ENCODE peak calls at places on chromosomes 16 and 17, in eight cellular contexts. One of them, this sample, is unnamed.

GRCh38 chr16:81843243-81843582 is 64.1 kb downstream of the PLCG2 start:
- DNase-seq in endothelial cell of umbilical vein: no peak
- DNase-seq in breast epithelium: no peak
- DNase-seq in vagina: no peak
- DNase-seq in SK-N-SH: no peak
- DNase-seq in suprapubic skin: no peak
- DNase-seq in spleen: no peak
- DNase-seq in transverse colon: no peak
- DNase-seq in this sample: no peak

GRCh38 chr16:13335894-13336293 is 434.5 kb downstream of the SHISA9 start:
- DNase-seq in endothelial cell of umbilical vein: no peak
- DNase-seq in breast epithelium: no peak
- DNase-seq in spleen: no peak
- DNase-seq in vagina: no peak
- DNase-seq in SK-N-SH: no peak
- DNase-seq in suprapubic skin: no peak
- DNase-seq in transverse colon: no peak
- DNase-seq in this sample: no peak

GRCh38 chr17:44069974-44070454 is 521 bp upstream of the G6PC3 start:
- DNase-seq in breast epithelium: no peak
- DNase-seq in suprapubic skin: no peak
- DNase-seq in spleen: no peak
- DNase-seq in vagina: no peak
- DNase-seq in SK-N-SH: no peak
- DNase-seq in transverse colon: no peak
- DNase-seq in endothelial cell of umbilical vein: no peak
- DNase-seq in this sample: no peak

GRCh38 chr17:55735784-55736405 is 13.2 kb upstream of the TMEM100 start:
- DNase-seq in transverse colon: peak
- DNase-seq in vagina: no peak
- DNase-seq in breast epithelium: no peak
- DNase-seq in spleen: no peak
- DNase-seq in SK-N-SH: peak
- DNase-seq in endothelial cell of umbilical vein: peak
- DNase-seq in suprapubic skin: no peak
- DNase-seq in this sample: no peak

GRCh38 chr16:55282441-55282840 is 41.6 kb upstream of the IRX6 start:
- DNase-seq in suprapubic skin: no peak
- DNase-seq in transverse colon: no peak
- DNase-seq in endothelial cell of umbilical vein: no peak
- DNase-seq in SK-N-SH: no peak
- DNase-seq in spleen: no peak
- DNase-seq in vagina: no peak
- DNase-seq in breast epithelium: no peak
- DNase-seq in this sample: no peak

GRCh38 chr17:17941015-17941414 is 31.2 kb downstream of the TOM1L2 start:
- DNase-seq in endothelial cell of umbilical vein: no peak
- DNase-seq in transverse colon: no peak
- DNase-seq in suprapubic skin: no peak
- DNase-seq in breast epithelium: no peak
- DNase-seq in spleen: no peak
- DNase-seq in SK-N-SH: no peak
- DNase-seq in vagina: no peak
- DNase-seq in this sample: no peak

GRCh38 chr16:12126091-12126806 is 149.7 kb downstream of the SNX29 start:
- DNase-seq in breast epithelium: no peak
- DNase-seq in suprapubic skin: no peak
- DNase-seq in endothelial cell of umbilical vein: no peak
- DNase-seq in spleen: no peak
- DNase-seq in vagina: no peak
- DNase-seq in SK-N-SH: no peak
- DNase-seq in transverse colon: no peak
- DNase-seq in this sample: no peak

GRCh38 chr16:8644513-8645140 is 23.1 kb downstream of the METTL22 start:
- DNase-seq in transverse colon: no peak
- DNase-seq in SK-N-SH: no peak
- DNase-seq in spleen: peak
- DNase-seq in suprapubic skin: no peak
- DNase-seq in vagina: no peak
- DNase-seq in breast epithelium: no peak
- DNase-seq in endothelial cell of umbilical vein: no peak
- DNase-seq in this sample: no peak

GRCh38 chr16:54407596-54407995 is 121.0 kb upstream of the IRX3 start:
- DNase-seq in suprapubic skin: no peak
- DNase-seq in vagina: no peak
- DNase-seq in breast epithelium: no peak
- DNase-seq in spleen: no peak
- DNase-seq in SK-N-SH: no peak
- DNase-seq in transverse colon: no peak
- DNase-seq in endothelial cell of umbilical vein: no peak
- DNase-seq in this sample: no peak

GRCh38 chr16:1351582-1352362 is at the start of the genes GNPTG and TSR3:
- DNase-seq in endothelial cell of umbilical vein: peak
- DNase-seq in SK-N-SH: peak
- DNase-seq in vagina: no peak
- DNase-seq in suprapubic skin: peak
- DNase-seq in transverse colon: peak
- DNase-seq in breast epithelium: peak
- DNase-seq in spleen: peak
- DNase-seq in this sample: peak

GRCh38 chr17:53822764-53823163 is at the start of gene KIF2B:
- DNase-seq in transverse colon: no peak
- DNase-seq in suprapubic skin: no peak
- DNase-seq in breast epithelium: no peak
- DNase-seq in spleen: no peak
- DNase-seq in endothelial cell of umbilical vein: no peak
- DNase-seq in SK-N-SH: no peak
- DNase-seq in vagina: no peak
- DNase-seq in this sample: no peak

GRCh38 chr17:63358111-63358839 is 87.8 kb downstream of the CYB561 start:
- DNase-seq in breast epithelium: no peak
- DNase-seq in endothelial cell of umbilical vein: peak
- DNase-seq in vagina: no peak
- DNase-seq in suprapubic skin: no peak
- DNase-seq in spleen: no peak
- DNase-seq in SK-N-SH: peak
- DNase-seq in transverse colon: no peak
- DNase-seq in this sample: no peak

GRCh38 chr17:30273373-30273772 is 18.4 kb downstream of the BLMH start:
- DNase-seq in transverse colon: no peak
- DNase-seq in breast epithelium: no peak
- DNase-seq in spleen: no peak
- DNase-seq in endothelial cell of umbilical vein: no peak
- DNase-seq in SK-N-SH: no peak
- DNase-seq in vagina: no peak
- DNase-seq in suprapubic skin: no peak
- DNase-seq in this sample: no peak

GRCh38 chr17:30274887-30275286 is 16.9 kb downstream of the BLMH start:
- DNase-seq in breast epithelium: no peak
- DNase-seq in vagina: no peak
- DNase-seq in endothelial cell of umbilical vein: no peak
- DNase-seq in suprapubic skin: no peak
- DNase-seq in spleen: no peak
- DNase-seq in SK-N-SH: no peak
- DNase-seq in transverse colon: no peak
- DNase-seq in this sample: no peak

GRCh38 chr17:30275911-30276310 is 15.8 kb downstream of the BLMH start:
- DNase-seq in breast epithelium: no peak
- DNase-seq in suprapubic skin: no peak
- DNase-seq in spleen: no peak
- DNase-seq in SK-N-SH: no peak
- DNase-seq in transverse colon: no peak
- DNase-seq in endothelial cell of umbilical vein: no peak
- DNase-seq in vagina: no peak
- DNase-seq in this sample: no peak

GRCh38 chr17:30279156-30279555 is 12.6 kb downstream of the BLMH start:
- DNase-seq in vagina: no peak
- DNase-seq in breast epithelium: no peak
- DNase-seq in transverse colon: no peak
- DNase-seq in spleen: no peak
- DNase-seq in suprapubic skin: no peak
- DNase-seq in endothelial cell of umbilical vein: no peak
- DNase-seq in SK-N-SH: peak
- DNase-seq in this sample: no peak

GRCh38 chr17:30278032-30278431 is 13.7 kb downstream of the BLMH start:
- DNase-seq in spleen: no peak
- DNase-seq in endothelial cell of umbilical vein: peak
- DNase-seq in breast epithelium: no peak
- DNase-seq in transverse colon: no peak
- DNase-seq in SK-N-SH: peak
- DNase-seq in vagina: no peak
- DNase-seq in suprapubic skin: no peak
- DNase-seq in this sample: no peak
- TF ChIP-seq POLR2AphosphoS5 in spleen: no peak
- TF ChIP-seq POLR2AphosphoS5 in endothelial cell of umbilical vein: no peak
- TF ChIP-seq POLR2AphosphoS5 in breast epithelium: no peak
- TF ChIP-seq POLR2AphosphoS5 in transverse colon: no peak
- TF ChIP-seq POLR2AphosphoS5 in SK-N-SH: no peak
- TF ChIP-seq POLR2AphosphoS5 in vagina: no peak
- TF ChIP-seq POLR2AphosphoS5 in suprapubic skin: no peak
- TF ChIP-seq POLR2AphosphoS5 in this sample: no peak

DNA sequence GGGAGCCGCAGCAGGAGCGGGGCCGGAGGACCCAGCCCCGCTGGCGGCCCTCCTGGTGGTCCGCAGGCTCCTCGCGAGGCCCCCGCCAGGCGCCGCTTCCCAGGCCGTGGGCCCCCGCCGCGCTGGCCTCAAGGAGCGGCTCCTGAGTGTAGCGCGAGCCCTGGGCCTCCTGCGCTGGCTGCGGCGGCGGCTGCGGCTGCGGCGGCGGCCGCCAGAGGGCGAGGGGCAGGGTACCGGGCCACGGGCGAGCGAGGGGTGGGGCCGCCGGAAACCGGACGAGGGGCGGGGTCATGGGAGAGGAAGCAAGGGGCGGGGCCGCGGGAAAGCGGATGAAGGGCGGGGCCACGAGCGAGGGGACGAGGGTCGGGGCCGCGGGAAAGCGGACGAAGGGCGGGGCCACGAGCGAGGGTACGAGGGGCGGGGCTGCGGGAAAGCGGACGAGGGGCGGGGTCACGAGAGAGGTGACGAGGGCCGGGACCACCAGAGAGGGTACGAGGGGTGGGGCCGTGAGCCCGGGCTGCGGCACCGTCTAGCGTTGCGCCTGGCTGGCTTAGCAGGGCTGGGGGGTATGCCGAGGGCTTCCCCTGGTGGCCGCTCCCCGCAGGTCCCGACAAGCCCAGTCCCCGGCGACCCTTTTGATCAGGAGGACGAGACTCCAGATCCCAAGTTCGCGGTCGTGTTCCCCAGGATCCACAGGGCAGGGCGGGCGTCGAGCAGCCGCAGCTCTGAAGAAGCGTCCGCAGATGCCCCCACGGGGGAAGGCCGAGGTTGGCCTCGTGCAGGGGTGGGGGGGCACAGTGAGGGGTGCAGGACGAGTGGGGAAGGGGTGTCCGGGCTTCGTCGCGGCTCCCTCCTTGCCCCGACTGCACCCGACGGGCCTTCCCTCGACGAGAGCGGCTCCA is 1.7 kb downstream of the MYO15B start:
- DNase-seq in breast epithelium: peak
- DNase-seq in vagina: no peak
- DNase-seq in spleen: peak
- DNase-seq in endothelial cell of umbilical vein: peak
- DNase-seq in transverse colon: peak
- DNase-seq in SK-N-SH: peak
- DNase-seq in suprapubic skin: peak
- DNase-seq in this sample: peak
- TF ChIP-seq POLR2AphosphoS5 in breast epithelium: no peak
- TF ChIP-seq POLR2AphosphoS5 in vagina: no peak
- TF ChIP-seq POLR2AphosphoS5 in spleen: peak
- TF ChIP-seq POLR2AphosphoS5 in endothelial cell of umbilical vein: peak
- TF ChIP-seq POLR2AphosphoS5 in transverse colon: peak
- TF ChIP-seq POLR2AphosphoS5 in SK-N-SH: peak
- TF ChIP-seq POLR2AphosphoS5 in suprapubic skin: no peak
- TF ChIP-seq POLR2AphosphoS5 in this sample: peak

DNA sequence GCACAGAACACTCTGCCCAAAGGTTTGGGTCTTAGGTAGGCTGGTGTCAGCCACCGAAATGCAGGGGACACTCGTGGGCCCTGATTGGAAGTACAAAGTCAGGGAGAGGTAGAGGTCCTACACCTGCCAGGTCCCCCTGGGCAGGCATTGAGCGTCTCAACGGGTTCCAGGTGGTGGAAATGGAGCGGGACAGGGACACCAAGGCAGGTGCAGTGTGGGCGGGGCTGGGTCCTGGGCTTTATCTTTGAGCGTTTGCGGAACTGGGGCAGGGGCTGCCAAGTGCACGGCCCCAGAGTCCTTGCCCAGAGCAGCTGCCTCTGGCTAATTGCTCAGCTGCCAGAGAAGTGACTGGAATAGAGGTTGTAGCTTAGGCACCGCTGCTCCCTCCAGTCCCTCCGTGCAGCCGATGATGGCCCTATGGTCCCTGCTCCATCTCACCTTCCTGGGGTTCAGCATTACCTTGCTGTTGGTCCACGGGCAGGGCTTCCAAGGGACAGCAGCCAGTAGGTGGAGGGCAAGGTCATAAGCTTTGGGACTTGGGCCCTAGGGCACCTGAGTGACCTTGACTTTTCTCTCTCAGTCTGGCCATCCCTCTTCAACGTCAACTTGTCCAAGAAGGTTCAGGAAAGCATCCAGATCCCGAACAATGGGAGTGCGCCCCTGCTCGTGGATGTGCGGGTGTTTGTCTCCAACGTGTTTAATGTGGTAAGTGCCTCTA is at the start of gene ZACN:
- DNase-seq in suprapubic skin: no peak
- DNase-seq in endothelial cell of umbilical vein: no peak
- DNase-seq in transverse colon: no peak
- DNase-seq in SK-N-SH: peak
- DNase-seq in vagina: no peak
- DNase-seq in breast epithelium: no peak
- DNase-seq in spleen: no peak
- DNase-seq in this sample: no peak
- TF ChIP-seq POLR2AphosphoS5 in suprapubic skin: no peak
- TF ChIP-seq POLR2AphosphoS5 in endothelial cell of umbilical vein: no peak
- TF ChIP-seq POLR2AphosphoS5 in transverse colon: no peak
- TF ChIP-seq POLR2AphosphoS5 in SK-N-SH: peak
- TF ChIP-seq POLR2AphosphoS5 in vagina: no peak
- TF ChIP-seq POLR2AphosphoS5 in breast epithelium: no peak
- TF ChIP-seq POLR2AphosphoS5 in spleen: peak
- TF ChIP-seq POLR2AphosphoS5 in this sample: no peak

DNA sequence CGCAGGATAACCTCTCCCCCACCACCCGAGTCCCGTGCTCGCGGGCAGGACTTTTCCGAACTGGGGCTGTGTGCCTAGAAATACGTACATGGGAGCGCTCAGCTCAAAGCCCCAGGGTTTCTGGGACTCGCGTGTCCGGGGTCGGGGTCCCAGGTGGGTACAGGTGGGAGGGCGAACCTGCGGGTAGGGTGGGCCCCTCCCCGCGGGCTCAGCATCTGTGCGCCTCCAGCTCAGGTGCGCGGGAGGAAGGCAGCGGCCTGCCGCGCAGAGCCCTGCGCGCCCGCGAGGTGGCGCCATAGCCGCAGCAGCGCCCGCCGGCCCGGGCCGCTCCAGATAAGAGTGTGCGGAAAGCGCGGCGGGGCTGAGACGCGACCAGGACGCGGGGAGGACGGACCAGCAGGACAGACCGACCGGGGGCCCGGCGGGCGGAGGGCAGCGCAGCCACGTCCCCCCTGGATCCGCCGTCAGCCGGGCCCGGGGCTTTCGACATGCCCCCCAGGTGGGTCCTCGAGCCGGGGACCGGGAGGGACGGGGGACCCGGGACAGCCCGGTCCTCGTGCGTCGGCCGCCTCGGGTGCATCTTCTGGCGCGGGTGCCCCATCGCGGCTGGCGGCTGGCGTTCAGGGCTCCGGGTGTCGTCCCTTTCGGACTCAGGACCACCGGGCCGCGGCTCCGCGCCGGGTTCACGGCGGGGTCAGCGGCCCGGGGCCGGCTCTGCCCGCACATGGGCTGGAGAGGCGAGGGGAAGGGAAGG is at the start of gene HIC1:
- DNase-seq in vagina: no peak
- DNase-seq in endothelial cell of umbilical vein: peak
- DNase-seq in breast epithelium: peak
- DNase-seq in suprapubic skin: peak
- DNase-seq in SK-N-SH: peak
- DNase-seq in spleen: peak
- DNase-seq in transverse colon: peak
- DNase-seq in this sample: peak
- TF ChIP-seq POLR2AphosphoS5 in vagina: no peak
- TF ChIP-seq POLR2AphosphoS5 in endothelial cell of umbilical vein: peak
- TF ChIP-seq POLR2AphosphoS5 in breast epithelium: peak
- TF ChIP-seq POLR2AphosphoS5 in suprapubic skin: no peak
- TF ChIP-seq POLR2AphosphoS5 in SK-N-SH: peak
- TF ChIP-seq POLR2AphosphoS5 in spleen: peak
- TF ChIP-seq POLR2AphosphoS5 in transverse colon: peak
- TF ChIP-seq POLR2AphosphoS5 in this sample: peak

This sample was measured in esophagus muscularis mucosa.